ENCODE peak calls at places on chromosomes 11 and 22, in six cellular contexts. T, S, F, Q, H and B are unnamed samples.

GRCh38 chr11:58577441-58578135 is 1.3 kb upstream of the ZFP91 start:
- DNase-seq in T (peak; percentile 66), S (no peak), F (no peak), Q (no peak), H (peak; percentile 50), B (peak; percentile 87)

GRCh38 chr22:44797181-44797720 is 44.9 kb downstream of the ARHGAP8 start:
- DNase-seq in T (no peak), S (no peak), F (no peak), Q (no peak), H (no peak), B (no peak)

GRCh38 chr11:22640862-22641261 is 15.2 kb upstream of the FANCF start:
- DNase-seq in T (no peak), S (no peak), F (no peak), Q (no peak), H (no peak), B (no peak)

GRCh38 chr11:36149538-36150242 is 139.5 kb downstream of the COMMD9 start:
- DNase-seq in T (peak; percentile 24), S (peak; percentile 89), F (peak; percentile 66), Q (peak; percentile 94), H (peak; percentile 33), B (peak; percentile 82)

GRCh38 chr11:65903068-65903481 is 2.9 kb upstream of the FOSL1 start:
- DNase-seq in T (no peak), S (peak; percentile 64), F (no peak), Q (peak; percentile 90), H (no peak), B (no peak)

GRCh38 chr22:19827341-19828034 is 27.2 kb downstream of the GNB1L start:
- DNase-seq in T (no peak), S (peak; percentile 73), F (no peak), Q (no peak), H (no peak), B (peak; percentile 24)

GRCh38 chr22:41664490-41664889 is 24.2 kb downstream of the SNU13 start:
- DNase-seq in T (no peak), S (no peak), F (no peak), Q (no peak), H (no peak), B (no peak)

GRCh38 chr11:1168256-1168655 is 10.5 kb downstream of the MUC5AC start:
- DNase-seq in T (no peak), S (no peak), F (no peak), Q (no peak), H (no peak), B (peak; percentile 36)

GRCh38 chr11:109783842-109784241 is 309.4 kb upstream of the ZC3H12C start:
- DNase-seq in T (peak; percentile 20), S (no peak), F (no peak), Q (no peak), H (no peak), B (no peak)

GRCh38 chr11:111631666-111632039 is 29.4 kb downstream of the SIK2 start:
- DNase-seq in T (no peak), S (no peak), F (no peak), Q (no peak), H (no peak), B (no peak)

GRCh38 chr22:24969588-24970301 is 17.2 kb downstream of the KIAA1671 start:
- DNase-seq in T (peak; percentile 19), S (no peak), F (peak; percentile 37), Q (no peak), H (no peak), B (no peak)

GRCh38 chr11:83681944-83682644 is 395.9 kb upstream of the CCDC90B start:
- DNase-seq in T (no peak), S (no peak), F (no peak), Q (no peak), H (no peak), B (no peak)

GRCh38 chr11:2734181-2735052 is 34.6 kb upstream of the KCNQ1OT1 start:
- DNase-seq in T (no peak), S (no peak), F (no peak), Q (no peak), H (no peak), B (no peak)

GRCh38 chr11:43760902-43761301 is 80.4 kb downstream of the HSD17B12 start:
- DNase-seq in T (no peak), S (no peak), F (no peak), Q (no peak), H (no peak), B (no peak)

GRCh38 chr11:130000552-130001176 is 2.0 kb downstream of the PRDM10 start:
- DNase-seq in T (no peak), S (no peak), F (no peak), Q (no peak), H (no peak), B (no peak)

GRCh38 chr11:115912484-115912945 is 408.3 kb upstream of the CADM1 start:
- DNase-seq in T (no peak), S (no peak), F (no peak), Q (no peak), H (no peak), B (no peak)

GRCh38 chr11:61860054-61860903 is 31.1 kb downstream of the FADS3 start:
- DNase-seq in T (peak; percentile 63), S (peak; percentile 75), F (peak; percentile 73), Q (peak; percentile 42), H (peak; percentile 84), B (peak; percentile 81)

GRCh38 chr11:77046060-77046501 is 11.9 kb downstream of the B3GNT6 start:
- DNase-seq in T (peak; percentile 74), S (peak; percentile 88), F (peak; percentile 48), Q (peak; percentile 57), H (peak; percentile 67), B (peak; percentile 66)

GRCh38 chr22:36977401-36977861 is 41.8 kb downstream of the TST start:
- DNase-seq in T (peak; percentile 86), S (peak; percentile 73), F (peak; percentile 42), Q (peak; percentile 72), H (peak; percentile 67), B (peak; percentile 74)

GRCh38 chr22:47695176-47695575 is 932.7 kb downstream of the TBC1D22A start:
- DNase-seq in T (no peak), S (no peak), F (no peak), Q (no peak), H (no peak), B (no peak)

GRCh38 chr11:10485646-10486045 is 30.6 kb downstream of the AMPD3 start:
- DNase-seq in T (no peak), S (no peak), F (no peak), Q (no peak), H (no peak), B (no peak)

GRCh38 chr22:40512426-40513136 is 123.9 kb downstream of the MRTFA start:
- DNase-seq in T (no peak), S (no peak), F (peak; percentile 71), Q (peak; percentile 92), H (no peak), B (peak; percentile 78)

GRCh38 chr22:36136475-36136874 is 24.1 kb downstream of the APOL3 start:
- DNase-seq in T (no peak), S (no peak), F (no peak), Q (no peak), H (no peak), B (peak; percentile 80)

GRCh38 chr22:43152355-43153071 is 1.2 kb downstream of the TSPO start:
- DNase-seq in T (peak; percentile 88), S (no peak), F (peak; percentile 62), Q (peak; percentile 55), H (peak; percentile 93), B (peak; percentile 88)

DNA sequence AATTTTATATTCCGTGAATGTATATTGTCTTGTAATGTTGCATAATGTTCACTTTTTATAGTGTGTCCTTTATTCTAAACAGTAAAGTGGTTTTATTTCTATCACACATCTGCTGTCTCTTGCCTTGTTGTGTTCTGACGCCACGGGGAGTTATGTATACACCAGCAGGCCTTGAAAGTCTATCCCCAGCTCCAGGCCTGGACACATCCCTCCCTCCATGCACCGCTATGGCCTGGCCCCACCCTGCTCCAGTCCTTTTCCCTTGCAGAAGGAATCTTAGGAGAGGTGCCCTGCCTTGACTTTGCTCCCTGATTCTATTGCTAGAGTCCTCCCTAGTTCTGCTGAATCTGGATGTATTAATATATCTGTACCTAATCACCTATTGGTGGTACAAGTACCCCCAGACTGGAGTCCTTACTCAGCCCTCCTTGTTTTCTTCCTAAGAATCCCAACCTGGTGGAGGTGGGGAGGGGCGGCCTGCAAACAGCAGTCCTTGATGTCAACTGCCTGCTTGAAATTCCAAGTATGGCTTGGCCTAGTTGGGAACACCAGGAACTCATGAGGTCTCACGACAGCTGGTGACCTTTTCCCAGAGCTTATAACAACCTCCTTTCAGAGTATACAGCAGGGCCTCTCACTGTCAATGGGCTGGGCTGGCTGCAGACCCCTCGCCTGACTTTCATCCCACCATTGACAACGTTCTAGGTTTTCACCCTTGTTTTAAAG is 61.6 kb downstream of the TIMP3 start:
- DNase-seq in T (no peak), S (no peak), F (no peak), Q (no peak), H (no peak), B (no peak)
- H3K4me1 ChIP-seq in T (no peaks in the 10 kb centered on the region), S (no peaks in the 10 kb centered on the region), F (no peaks in the 10 kb centered on the region), Q (no peaks in the 10 kb centered on the region), H (no peaks in the 10 kb centered on the region), B (no peaks in the 10 kb centered on the region)

DNA sequence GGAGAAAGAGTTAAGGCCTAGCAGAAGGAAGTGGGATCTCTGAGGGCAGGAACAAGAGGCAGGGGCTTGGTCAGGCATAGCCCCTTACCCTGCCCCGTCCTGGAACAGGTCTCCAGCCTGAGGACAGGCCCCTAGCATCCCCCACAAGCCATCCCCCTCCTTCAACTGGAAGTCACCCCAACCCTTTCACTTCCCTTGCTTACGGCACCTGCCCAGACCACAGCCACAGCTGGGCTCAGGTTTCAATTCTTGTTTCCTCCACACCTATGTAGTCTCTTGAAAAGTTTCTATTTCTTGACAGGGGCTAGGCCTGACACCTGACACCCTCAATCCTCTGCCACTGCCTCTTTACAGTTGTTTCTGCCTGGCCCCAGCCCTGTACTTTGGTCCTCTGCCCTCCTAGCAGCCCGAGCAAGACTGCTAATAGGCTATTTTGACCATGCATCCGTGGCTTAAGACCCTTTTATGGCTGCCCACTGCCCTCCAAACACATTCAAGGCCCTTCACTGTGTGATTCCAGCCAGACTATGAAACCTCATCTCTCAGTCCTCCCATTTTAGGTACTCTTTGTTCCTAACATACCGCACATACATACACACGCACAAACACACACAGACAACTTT is 10.9 kb upstream of the FCHSD2 start:
- DNase-seq in T (peak; percentile 73), S (no peak), F (no peak), Q (no peak), H (peak; percentile 35), B (peak; percentile 48)
- TF ChIP-seq EP300 in T (no peak), S (no peak), F (no peak), Q (no peak), H (no peak), B (no peak)

DNA sequence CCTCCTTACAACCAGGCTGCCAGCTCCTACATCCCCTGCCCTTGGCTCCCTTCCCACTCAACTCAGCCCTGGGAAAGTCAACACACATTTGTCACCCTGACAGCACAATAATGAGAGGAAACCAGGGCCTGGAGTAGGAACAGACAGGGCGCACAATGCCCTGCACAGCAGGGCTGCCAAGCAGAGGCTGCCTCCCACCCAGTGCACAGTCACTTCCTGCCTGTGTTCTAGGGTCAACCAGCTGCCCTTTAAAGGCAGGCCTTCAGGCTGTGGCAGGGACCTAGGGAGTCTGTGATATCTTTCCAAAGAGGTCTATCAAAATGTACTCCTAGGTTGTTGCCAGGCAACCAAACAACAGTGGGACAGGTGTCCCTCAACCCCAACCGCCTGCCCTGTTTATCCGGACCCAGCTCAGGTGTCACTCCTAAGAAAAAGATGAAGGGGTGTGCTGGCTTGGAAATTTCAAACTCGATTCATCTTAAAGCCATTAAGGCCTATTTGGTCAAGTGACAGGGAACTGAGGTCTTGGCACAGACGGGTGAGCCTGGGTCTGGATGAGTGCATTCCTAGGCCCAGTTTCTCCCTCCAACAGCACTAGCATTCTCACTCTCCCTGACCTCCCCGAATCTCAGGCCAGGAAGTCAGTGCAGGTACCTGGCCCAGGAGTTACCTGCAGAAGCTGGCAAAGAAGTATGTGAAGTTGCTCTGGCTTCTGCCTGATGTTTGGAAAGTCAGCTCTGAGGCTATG is 110.3 kb upstream of the PITPNB start:
- DNase-seq in T (peak; percentile 21), S (no peak), F (no peak), Q (peak; percentile 35), H (peak; percentile 82), B (no peak)
- H3K4me1 ChIP-seq in T (no peaks in the 10 kb centered on the region), S (peaks cover 16% of the 10 kb centered on the region), F (peaks cover 7% of the 10 kb centered on the region), Q (no peaks in the 10 kb centered on the region), H (peaks cover 51% of the 10 kb centered on the region), B (no peaks in the 10 kb centered on the region)

GRCh38 chr22:49687786-49688515 is 139.7 kb downstream of the BRD1 start:
- DNase-seq in T (no peak), S (no peak), F (no peak), Q (no peak), H (no peak), B (peak; percentile 61)
- TF ChIP-seq EP300 in T (no peak), S (no peak), F (no peak), Q (no peak), H (no peak), B (no peak)